ENCODE peak calls at places on chromosomes 13 and 19, in four cellular contexts. One of them, this sample, is unnamed.

GRCh38 chr13:27171244-27171829 is at the start of gene USP12:
- DNase-seq in HepG2: no peak
- DNase-seq in HEK293T: peak; percentile 46
- DNase-seq in K562: peak; percentile 47
- DNase-seq in this sample: peak; percentile 22

GRCh38 chr13:110392510-110393233 is 85.6 kb downstream of the COL4A2 start:
- DNase-seq in HepG2: no peak
- DNase-seq in HEK293T: no peak
- DNase-seq in K562: no peak
- DNase-seq in this sample: peak; percentile 78

GRCh38 chr13:71674776-71675352 is 192.1 kb downstream of the DACH1 start:
- DNase-seq in HepG2: no peak
- DNase-seq in HEK293T: no peak
- DNase-seq in K562: no peak
- DNase-seq in this sample: no peak

GRCh38 chr13:97068146-97068545 is 73.9 kb upstream of the OXGR1 start:
- DNase-seq in HepG2: no peak
- DNase-seq in HEK293T: no peak
- DNase-seq in K562: no peak
- DNase-seq in this sample: peak; percentile 6

GRCh38 chr19:2477141-2477710 is 1.3 kb downstream of the GADD45B start:
- DNase-seq in HepG2: no peak
- DNase-seq in HEK293T: no peak
- DNase-seq in K562: no peak
- DNase-seq in this sample: peak; percentile 34

GRCh38 chr13:97274782-97275252 is 52.7 kb downstream of the MBNL2 start:
- DNase-seq in HepG2: peak; percentile 93
- DNase-seq in HEK293T: no peak
- DNase-seq in K562: no peak
- DNase-seq in this sample: peak; percentile 87

GRCh38 chr13:77384999-77385398 is 58.1 kb upstream of the MYCBP2 start:
- DNase-seq in HepG2: no peak
- DNase-seq in HEK293T: no peak
- DNase-seq in K562: no peak
- DNase-seq in this sample: no peak

GRCh38 chr13:23660249-23660648 is 90.0 kb downstream of the TNFRSF19 start:
- DNase-seq in HepG2: no peak
- DNase-seq in HEK293T: no peak
- DNase-seq in K562: no peak
- DNase-seq in this sample: no peak

GRCh38 chr13:32838985-32839384 is 177.2 kb upstream of the KL start:
- DNase-seq in HepG2: peak; percentile 24
- DNase-seq in HEK293T: no peak
- DNase-seq in K562: no peak
- DNase-seq in this sample: peak; percentile 59

GRCh38 chr19:38522915-38523314 is 89.4 kb downstream of the RYR1 start:
- DNase-seq in HepG2: no peak
- DNase-seq in HEK293T: no peak
- DNase-seq in K562: no peak
- DNase-seq in this sample: no peak

GRCh38 chr19:11179716-11180297 is 17.5 kb downstream of the KANK2 start:
- DNase-seq in HepG2: no peak
- DNase-seq in HEK293T: no peak
- DNase-seq in K562: no peak
- DNase-seq in this sample: no peak

GRCh38 chr19:56132316-56132822 is 8.7 kb upstream of the ZNF444 start:
- DNase-seq in HepG2: peak; percentile 50
- DNase-seq in HEK293T: no peak
- DNase-seq in K562: no peak
- DNase-seq in this sample: peak; percentile 66

GRCh38 chr19:48394331-48395169 is 1.1 kb downstream of the GRIN2D start:
- DNase-seq in HepG2: no peak
- DNase-seq in HEK293T: no peak
- DNase-seq in K562: no peak
- DNase-seq in this sample: no peak

GRCh38 chr13:87678353-87678752 is 7.2 kb downstream of the SLITRK5 start:
- DNase-seq in HepG2: no peak
- DNase-seq in HEK293T: no peak
- DNase-seq in K562: no peak
- DNase-seq in this sample: no peak

GRCh38 chr13:51689597-51689996 is 105.3 kb downstream of the WDFY2 start:
- DNase-seq in HepG2: peak; percentile 94
- DNase-seq in HEK293T: no peak
- DNase-seq in K562: peak; percentile 9
- DNase-seq in this sample: no peak

GRCh38 chr13:41458939-41459753 is 1.8 kb downstream of the RGCC start:
- DNase-seq in HepG2: peak; percentile 30
- DNase-seq in HEK293T: peak; percentile 62
- DNase-seq in K562: peak; percentile 68
- DNase-seq in this sample: peak; percentile 72

GRCh38 chr13:112900691-112901091 is 68.3 kb upstream of the MCF2L start:
- DNase-seq in HepG2: no peak
- DNase-seq in HEK293T: no peak
- DNase-seq in K562: no peak
- DNase-seq in this sample: no peak

GRCh38 chr19:35309481-35310279 is 17.7 kb downstream of the MAG start:
- DNase-seq in HepG2: peak; percentile 87
- DNase-seq in HEK293T: no peak
- DNase-seq in K562: peak; percentile 90
- DNase-seq in this sample: peak; percentile 16

GRCh38 chr13:89465366-89465765 is 1794.2 kb downstream of the SLITRK5 start:
- DNase-seq in HepG2: no peak
- DNase-seq in HEK293T: no peak
- DNase-seq in K562: no peak
- DNase-seq in this sample: no peak

GRCh38 chr19:342801-343421 is 1.7 kb downstream of the MIER2 start:
- DNase-seq in HepG2: no peak
- DNase-seq in HEK293T: no peak
- DNase-seq in K562: peak; percentile 69
- DNase-seq in this sample: peak; percentile 93

GRCh38 chr19:3670258-3670795 is 29.9 kb downstream of the PIP5K1C start:
- DNase-seq in HepG2: no peak
- DNase-seq in HEK293T: no peak
- DNase-seq in K562: peak; percentile 89
- DNase-seq in this sample: peak; percentile 84

GRCh38 chr19:49142866-49143335 is 12.3 kb downstream of the HRC start:
- DNase-seq in HepG2: no peak
- DNase-seq in HEK293T: peak; percentile 89
- DNase-seq in K562: peak; percentile 94
- DNase-seq in this sample: peak; percentile 89

GRCh38 chr19:4764290-4764660 is 27.3 kb upstream of the FEM1A start:
- DNase-seq in HepG2: no peak
- DNase-seq in HEK293T: no peak
- DNase-seq in K562: no peak
- DNase-seq in this sample: no peak

GRCh38 chr19:6750062-6750461 is 10.6 kb downstream of the TRIP10 start:
- DNase-seq in HepG2: no peak
- DNase-seq in HEK293T: no peak
- DNase-seq in K562: no peak
- DNase-seq in this sample: no peak

DNA sequence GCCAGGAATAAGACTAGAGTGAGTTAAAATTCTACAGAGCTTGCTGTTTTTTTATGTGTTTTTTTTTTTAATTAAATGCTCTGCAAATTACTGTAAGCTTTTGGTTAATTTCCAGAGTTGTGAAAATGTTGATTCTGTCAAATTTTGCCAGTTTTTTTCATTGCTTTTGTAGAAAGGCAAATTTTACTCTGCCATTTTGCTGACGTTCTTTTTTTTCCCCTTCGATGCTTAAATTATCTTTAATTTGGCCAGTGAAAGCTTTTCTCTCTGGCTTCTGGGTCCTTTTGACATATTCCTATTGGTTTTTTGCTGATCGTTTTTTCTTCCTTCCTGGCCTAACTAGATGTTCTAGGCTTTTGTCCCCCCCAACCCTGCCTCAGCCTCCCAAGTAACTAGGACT is 23.8 kb upstream of the EVI5L start:
- DNase-seq in HepG2: no peak
- DNase-seq in HEK293T: no peak
- DNase-seq in K562: no peak
- DNase-seq in this sample: no peak
- TF ChIP-seq BHLHE40 in HepG2: no peak
- TF ChIP-seq BHLHE40 in HEK293T: no peak
- TF ChIP-seq BHLHE40 in K562: no peak
- TF ChIP-seq BHLHE40 in this sample: no peak

DNA sequence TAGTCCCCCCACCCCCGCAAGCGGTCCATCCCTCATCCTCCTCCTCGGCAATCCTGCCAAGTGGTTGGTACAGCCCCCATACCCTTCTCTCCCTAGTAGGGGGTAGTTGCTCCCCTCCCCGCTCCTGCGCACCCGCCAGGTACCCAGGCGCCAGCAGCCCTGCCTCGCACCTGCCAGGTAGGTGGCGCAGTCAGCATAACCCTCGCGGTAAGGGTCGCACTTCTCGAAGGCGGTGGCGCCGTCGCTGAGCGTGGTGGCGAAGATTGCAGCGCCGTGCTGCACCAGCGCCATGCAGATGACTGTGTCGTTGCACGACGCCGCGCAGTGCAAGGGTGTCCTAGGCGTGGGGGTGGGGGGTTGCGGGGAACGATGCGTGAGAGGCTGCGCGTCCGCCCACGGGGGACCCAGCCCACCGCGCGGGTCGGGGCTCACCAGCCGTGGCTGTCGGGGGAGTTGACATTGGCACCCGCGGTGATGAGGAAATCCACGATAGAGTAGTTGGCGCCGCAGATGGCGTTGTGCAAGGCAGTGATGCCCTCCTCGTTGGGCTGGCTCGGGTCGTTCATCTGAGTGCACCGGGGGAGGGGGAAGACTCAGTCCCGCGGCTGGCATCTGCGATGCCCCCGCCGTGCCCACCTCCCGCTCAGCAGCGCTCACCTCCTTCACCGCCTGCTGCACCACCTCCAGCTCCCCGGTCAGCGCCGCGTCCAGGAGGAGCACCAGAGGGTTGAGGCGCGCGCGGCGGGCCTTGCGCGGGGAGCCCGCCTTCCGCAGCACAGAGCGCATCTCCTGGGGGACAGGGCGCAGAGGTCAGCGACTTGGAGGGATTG is 15.2 kb upstream of the ERCC2 start:
- DNase-seq in HepG2: no peak
- DNase-seq in HEK293T: no peak
- DNase-seq in K562: no peak
- DNase-seq in this sample: no peak
- TF ChIP-seq BHLHE40 in HepG2: no peak
- TF ChIP-seq BHLHE40 in HEK293T: no peak
- TF ChIP-seq BHLHE40 in K562: no peak
- TF ChIP-seq BHLHE40 in this sample: no peak

GRCh38 chr19:18223860-18224524 is 2.2 kb downstream of the PDE4C start:
- DNase-seq in HepG2: peak; percentile 63
- DNase-seq in HEK293T: peak; percentile 91
- DNase-seq in K562: peak; percentile 96
- DNase-seq in this sample: no peak
- TF ChIP-seq BHLHE40 in HepG2: no peak
- TF ChIP-seq BHLHE40 in HEK293T: no peak
- TF ChIP-seq BHLHE40 in K562: no peak
- TF ChIP-seq BHLHE40 in this sample: no peak

GRCh38 chr19:18119243-18120105 is 21.9 kb downstream of the MAST3 start:
- DNase-seq in HepG2: no peak
- DNase-seq in HEK293T: no peak
- DNase-seq in K562: no peak
- DNase-seq in this sample: no peak
- TF ChIP-seq BHLHE40 in HepG2: no peak
- TF ChIP-seq BHLHE40 in HEK293T: no peak
- TF ChIP-seq BHLHE40 in K562: no peak
- TF ChIP-seq BHLHE40 in this sample: no peak

GRCh38 chr13:58542530-58542929 is 911.0 kb downstream of the PCDH17 start:
- DNase-seq in HepG2: no peak
- DNase-seq in HEK293T: no peak
- DNase-seq in K562: no peak
- DNase-seq in this sample: no peak
- TF ChIP-seq BHLHE40 in HepG2: no peak
- TF ChIP-seq BHLHE40 in HEK293T: no peak
- TF ChIP-seq BHLHE40 in K562: no peak
- TF ChIP-seq BHLHE40 in this sample: no peak

DNA sequence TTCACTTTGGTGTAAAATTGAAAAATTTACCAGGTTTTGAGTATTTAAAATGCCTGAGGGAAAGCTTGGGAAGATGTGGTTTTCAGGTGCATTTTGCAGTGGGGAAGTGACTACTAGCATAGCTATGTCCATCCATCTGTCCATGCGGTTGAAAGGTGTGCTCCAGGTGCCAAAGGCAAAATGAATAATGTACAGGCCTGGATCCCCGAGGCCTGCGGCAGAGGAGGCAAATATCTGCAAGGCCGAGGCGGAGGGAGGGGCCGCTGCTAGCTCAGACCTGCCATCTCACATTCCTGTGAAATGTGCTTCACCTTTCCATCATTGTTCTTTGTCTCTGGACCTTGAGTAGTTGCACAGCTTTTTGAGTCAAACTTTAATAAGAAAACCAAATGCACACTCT is 65.5 kb downstream of the ERCC5 start:
- DNase-seq in HepG2: no peak
- DNase-seq in HEK293T: no peak
- DNase-seq in K562: no peak
- DNase-seq in this sample: no peak
- TF ChIP-seq BHLHE40 in HepG2: no peak
- TF ChIP-seq BHLHE40 in HEK293T: no peak
- TF ChIP-seq BHLHE40 in K562: no peak
- TF ChIP-seq BHLHE40 in this sample: no peak

DNA sequence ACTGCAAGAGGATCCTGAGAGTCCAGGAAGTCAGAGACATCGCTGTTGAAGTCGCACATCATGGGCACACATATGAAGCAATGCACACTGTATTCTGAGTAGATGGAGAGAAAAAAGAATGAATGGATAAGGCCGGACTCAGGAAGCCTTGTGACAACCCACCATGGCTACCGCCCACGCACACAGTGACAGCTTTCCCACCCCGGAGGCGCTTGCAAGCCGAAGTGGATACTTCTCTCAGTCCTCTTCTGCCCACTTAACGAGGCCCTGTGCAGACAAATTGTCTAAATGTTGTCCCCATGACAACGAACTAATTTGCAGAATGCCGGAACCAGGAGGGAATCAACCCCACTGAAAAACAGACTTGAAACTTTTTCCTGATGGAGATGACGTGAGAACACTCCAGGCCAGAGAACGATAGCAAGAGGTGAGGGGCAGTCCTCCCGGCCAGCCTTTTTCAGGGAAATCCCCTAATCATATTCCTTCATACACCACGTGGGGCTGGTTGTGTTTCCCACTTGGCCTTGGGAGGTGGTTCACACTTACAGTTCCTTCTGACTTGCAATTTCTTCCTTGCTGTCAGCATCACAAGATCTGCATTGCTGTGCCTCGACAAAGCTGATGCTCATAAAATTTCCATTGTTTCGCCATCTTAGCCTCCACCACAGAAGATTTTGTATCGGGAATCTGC is 109.6 kb upstream of the SERP2 start:
- DNase-seq in HepG2: no peak
- DNase-seq in HEK293T: no peak
- DNase-seq in K562: no peak
- DNase-seq in this sample: peak; percentile 20
- TF ChIP-seq BHLHE40 in HepG2: no peak
- TF ChIP-seq BHLHE40 in HEK293T: no peak
- TF ChIP-seq BHLHE40 in K562: no peak
- TF ChIP-seq BHLHE40 in this sample: no peak